ENCODE peak calls at places on chromosomes 1 and 21, in five cellular contexts. S, D, B, I and G are unnamed samples.

GRCh38 chr1:153260473-153260979 is 1.0 kb downstream of the LORICRIN start:
- DNase-seq in B (no peak), D (no peak), S (no peak), I (no peak), G (no peak)

GRCh38 chr1:6454856-6455751 is 10.9 kb downstream of the TNFRSF25 start:
- DNase-seq in S (no peak), B (no peak), D (no peak), I (no peak), G (peak; percentile 31)

GRCh38 chr1:89802036-89802435 is 18.8 kb upstream of the LRRC8D start:
- DNase-seq in S (no peak), B (no peak), I (no peak), D (no peak), G (no peak)

GRCh38 chr1:94648225-94649007 is 106.9 kb upstream of the F3 start:
- DNase-seq in I (no peak), B (no peak), D (no peak), S (no peak), G (no peak)

GRCh38 chr1:209190591-209191241 is 392.8 kb upstream of the CAMK1G start:
- DNase-seq in D (no peak), I (peak; percentile 44), S (peak; percentile 17), B (peak; percentile 20), G (no peak)

GRCh38 chr1:58783090-58783992 is 506 bp downstream of the JUN start:
- DNase-seq in I (no peak), B (no peak), D (peak; percentile 46), S (no peak), G (peak; percentile 11)

GRCh38 chr21:37914211-37914900 is 1.9 kb downstream of the KCNJ6 start:
- DNase-seq in I (no peak), B (peak; percentile 19), D (no peak), S (no peak), G (no peak)

GRCh38 chr1:22780696-22781095 is 70.1 kb downstream of the EPHB2 start:
- DNase-seq in I (peak; percentile 81), B (peak; percentile 26), S (peak; percentile 13), D (no peak), G (no peak)

GRCh38 chr1:108816049-108816882 is 40.6 kb downstream of the AKNAD1 start:
- DNase-seq in S (peak; percentile 48), B (no peak), D (no peak), I (peak; percentile 40), G (no peak)

GRCh38 chr1:161791889-161792655 is 26.0 kb downstream of the ATF6 start:
- DNase-seq in B (no peak), D (no peak), I (no peak), S (no peak), G (no peak)

GRCh38 chr1:184160236-184160635 is 108.7 kb downstream of the TSEN15 start:
- DNase-seq in B (no peak), I (no peak), S (no peak), D (no peak), G (no peak)

GRCh38 chr1:170339565-170339964 is 192.4 kb upstream of the GORAB start:
- DNase-seq in B (no peak), S (no peak), I (no peak), D (no peak), G (no peak)